ENCODE peak calls at places on chromosomes 3 and 15, in four cellular contexts. A is NCI-H82, F is fibroblast of lung, T is NCI-H1105 treated with DMSO at 0.1 percent for 48 hours. B is an unnamed sample.
A peak's percentile ranks its signal among the peaks of the same experiment; 100 is the strongest.

GRCh38 chr3:98521897-98522537 is 685 bp downstream of the CLDND1 start:
- DNase-seq in F (peak; percentile 76), A (peak; percentile 70), T (peak; percentile 41), B (peak; percentile 73)

GRCh38 chr3:13002398-13003124 is 70.7 kb downstream of the IQSEC1 start:
- DNase-seq in A (no peak), F (peak; percentile 79), T (no peak), B (no peak)

GRCh38 chr3:37183375-37183831 is 9.0 kb upstream of the LRRFIP2 start:
- DNase-seq in T (no peak), A (no peak), F (peak; percentile 97), B (no peak)

GRCh38 chr3:38133209-38133556 is 3.7 kb downstream of the ACAA1 start:
- DNase-seq in F (no peak), T (no peak), A (no peak), B (no peak)

GRCh38 chr15:67003586-67003985 is 61.8 kb upstream of the SMAD3 start:
- DNase-seq in A (no peak), T (no peak), F (peak; percentile 61), B (no peak)

GRCh38 chr3:119170821-119171220 is 2.6 kb upstream of the UPK1B start:
- DNase-seq in F (peak; percentile 25), T (no peak), A (no peak), B (no peak)

GRCh38 chr15:67768592-67768991 is 56.7 kb upstream of the SKOR1 start:
- DNase-seq in F (no peak), A (no peak), T (no peak), B (no peak)

GRCh38 chr15:68315495-68316007 is 38.0 kb downstream of the FEM1B start:
- DNase-seq in T (no peak), A (no peak), F (peak; percentile 29), B (no peak)

GRCh38 chr15:56353740-56354139 is 11.5 kb upstream of the TEX9 start:
- DNase-seq in F (no peak), T (no peak), A (no peak), B (no peak)

GRCh38 chr3:4741404-4742307 is 237.6 kb upstream of the BHLHE40 start:
- DNase-seq in A (no peak), F (peak; percentile 99), T (no peak), B (no peak)

GRCh38 chr3:139185482-139185881 is 140.8 kb upstream of the PRR23C start:
- DNase-seq in T (no peak), A (no peak), F (no peak), B (no peak)

GRCh38 chr3:194275721-194276120 is 75.4 kb downstream of the CPN2 start:
- DNase-seq in A (no peak), T (no peak), F (no peak), B (no peak)

GRCh38 chr15:70323111-70323851 is 225.6 kb upstream of the TLE3 start:
- DNase-seq in A (peak; percentile 87), T (peak; percentile 96), F (peak; percentile 75), B (no peak)

GRCh38 chr3:10344147-10344943 is 23.4 kb upstream of the SEC13 start:
- DNase-seq in A (peak; percentile 66), F (peak; percentile 32), T (peak; percentile 21), B (peak; percentile 82)

GRCh38 chr3:49346797-49347251 is 7.0 kb upstream of the USP4 start:
- DNase-seq in A (no peak), F (peak; percentile 84), T (no peak), B (no peak)

GRCh38 chr15:64337761-64338160 is 18.2 kb downstream of the CSNK1G1 start:
- DNase-seq in F (no peak), T (no peak), A (no peak), B (no peak)

GRCh38 chr3:106247902-106248684 is 379.3 kb upstream of the CBLB start:
- DNase-seq in F (peak; percentile 34), T (no peak), A (no peak), B (peak; percentile 10)

GRCh38 chr3:46423588-46423987 is 16.5 kb downstream of the CCRL2 start:
- DNase-seq in F (peak; percentile 56), A (no peak), T (no peak), B (no peak)

GRCh38 chr3:3906171-3906570 is 106.9 kb downstream of the LRRN1 start:
- DNase-seq in F (no peak), T (peak; percentile 30), A (no peak), B (no peak)

GRCh38 chr15:74904190-74904805 is 2.4 kb downstream of the FAM219B start:
- DNase-seq in A (no peak), F (no peak), T (no peak), B (no peak)

GRCh38 chr3:102026656-102027055 is 177.3 kb downstream of the NFKBIZ start:
- DNase-seq in A (no peak), F (no peak), T (no peak), B (no peak)

GRCh38 chr3:151282921-151283320 is 4.6 kb upstream of the P2RY14 start:
- DNase-seq in F (peak; percentile 49), A (peak; percentile 61), T (peak; percentile 80), B (peak; percentile 74)

GRCh38 chr3:35659808-35660207 is 20.5 kb downstream of the ARPP21 start:
- DNase-seq in T (peak; percentile 65), F (no peak), A (peak; percentile 61), B (peak; percentile 54)

GRCh38 chr3:15405448-15406050 is 21.8 kb downstream of the METTL6 start:
- DNase-seq in F (peak; percentile 56), T (peak; percentile 42), A (peak; percentile 70), B (peak; percentile 82)

GRCh38 chr3:20141841-20142240 is 44.2 kb downstream of the SGO1 start:
- DNase-seq in T (peak; percentile 4), A (peak; percentile 77), F (peak; percentile 42), B (no peak)

GRCh38 chr15:69595009-69595825 is 142.6 kb downstream of the RPLP1 start:
- DNase-seq in A (no peak), F (peak; percentile 51), T (peak; percentile 83), B (no peak)

GRCh38 chr3:169980055-169980454 is 13.4 kb downstream of the SEC62 start:
- DNase-seq in A (no peak), T (no peak), F (peak; percentile 24), B (no peak)

GRCh38 chr3:76509179-76509830 is 530.6 kb upstream of the ROBO2 start:
- DNase-seq in T (no peak), F (no peak), A (no peak), B (no peak)

GRCh38 chr15:76183906-76184639 is 124.3 kb downstream of the TMEM266 start:
- DNase-seq in A (peak; percentile 96), F (no peak), T (peak; percentile 0), B (no peak)

GRCh38 chr3:42097166-42097946 is 6.2 kb downstream of the TRAK1 start:
- DNase-seq in T (no peak), A (no peak), F (peak; percentile 96), B (no peak)

GRCh38 chr15:62454567-62455172 is 289.6 kb upstream of the C2CD4B start:
- DNase-seq in F (peak; percentile 72), T (no peak), A (no peak), B (no peak)

GRCh38 chr3:60434945-60435344 is 816.3 kb downstream of the FHIT start:
- DNase-seq in T (no peak), A (no peak), F (peak; percentile 45), B (no peak)

GRCh38 chr15:77411614-77411976 is 8.3 kb downstream of the PEAK1 start:
- DNase-seq in A (no peak), F (no peak), T (no peak), B (no peak)

GRCh38 chr3:72535789-72536188 is 312.5 kb downstream of the SHQ1 start:
- DNase-seq in A (no peak), F (no peak), T (no peak), B (no peak)

GRCh38 chr3:46214751-46215352 is 6.7 kb upstream of the CCR1 start:
- DNase-seq in F (no peak), T (peak; percentile 4), A (peak; percentile 4), B (peak; percentile 65)

GRCh38 chr3:4838621-4839022 is 140.6 kb upstream of the BHLHE40 start:
- DNase-seq in T (no peak), F (no peak), A (no peak), B (no peak)

GRCh38 chr15:70308011-70308761 is 210.5 kb upstream of the TLE3 start:
- DNase-seq in T (no peak), F (no peak), A (no peak), B (peak; percentile 74)

GRCh38 chr3:14406762-14407161 is 4.4 kb downstream of the SLC6A6 start:
- DNase-seq in F (no peak), T (no peak), A (no peak), B (no peak)

B was measured in Karpas-422.